ENCODE peak calls at places on chromosome 20, in four cellular contexts. A is nephron progenitor cell, Q is LoVo, U is heart right ventricle. N is an unnamed sample.

GRCh38 chr20:48949304-48950170 is 28.0 kb downstream of the ARFGEF2 start:
- DNase-seq in U (no peak), A (no peak), Q (no peak), N (no peak)

GRCh38 chr20:1178103-1178502 is 6.7 kb downstream of the TMEM74B start:
- DNase-seq in U (no peak), A (no peak), Q (no peak), N (no peak)

GRCh38 chr20:1813101-1813529 is 82.1 kb upstream of the SIRPA start:
- DNase-seq in U (peak; percentile 75), A (no peak), Q (peak; percentile 51), N (peak; percentile 80)

GRCh38 chr20:11217322-11217989 is 543.7 kb upstream of the JAG1 start:
- DNase-seq in Q (no peak), A (no peak), U (no peak), N (no peak)

GRCh38 chr20:50144362-50144761 is 9.2 kb downstream of the PEDS1 start:
- DNase-seq in Q (no peak), A (no peak), U (no peak), N (peak; percentile 90)

GRCh38 chr20:517221-517620 is 26.4 kb downstream of the CSNK2A1 start:
- DNase-seq in Q (no peak), U (no peak), A (no peak), N (peak; percentile 15)

GRCh38 chr20:23285536-23285935 is 65.1 kb upstream of the NXT1 start:
- DNase-seq in U (no peak), A (no peak), Q (no peak), N (no peak)

GRCh38 chr20:32635764-32636163 is 38.0 kb downstream of the C20orf203 start:
- DNase-seq in Q (no peak), A (no peak), U (no peak), N (no peak)

GRCh38 chr20:23106271-23106851 is 20.2 kb upstream of the CD93 start:
- DNase-seq in A (no peak), U (peak; percentile 44), Q (no peak), N (no peak)

GRCh38 chr20:53773792-53774371 is 180.2 kb upstream of the ZNF217 start:
- DNase-seq in Q (peak; percentile 89), U (no peak), A (no peak), N (peak; percentile 92)

GRCh38 chr20:34312024-34312460 is 8.9 kb upstream of the AHCY start:
- DNase-seq in A (no peak), Q (no peak), U (no peak), N (no peak)

GRCh38 chr20:5928831-5929715 is 21.3 kb downstream of the TRMT6 start:
- DNase-seq in U (no peak), A (no peak), Q (no peak), N (no peak)

GRCh38 chr20:37986873-37987601 is 46.2 kb downstream of the TTI1 start:
- DNase-seq in U (peak; percentile 87), Q (peak; percentile 63), A (no peak), N (peak; percentile 82)

GRCh38 chr20:24718696-24719095 is 230.4 kb upstream of the CST7 start:
- DNase-seq in U (no peak), A (no peak), Q (no peak), N (no peak)